ENCODE peak calls at places on chromosome X, in four cellular contexts. K is NCI-H1092, S is SK-MEL-5, W is NCI-H460. J is an unnamed sample.

GRCh38 chrX:136130931-136131843 is 16.1 kb upstream of the FHL1 start:
- DNase-seq in W (peak), S (peak), K (no peak), J (peak)

GRCh38 chrX:19889582-19890342 is 2.4 kb upstream of the SH3KBP1 start:
- DNase-seq in K (no peak), W (peak), S (peak), J (peak)

GRCh38 chrX:121365572-121366161 is 318.3 kb downstream of the GLUD2 start:
- DNase-seq in S (no peak), W (no peak), K (no peak), J (no peak)

GRCh38 chrX:71282514-71283408 is 674 bp upstream of the NONO start:
- DNase-seq in S (no peak), W (no peak), K (no peak), J (peak)

GRCh38 chrX:134443020-134443419 is 16.9 kb upstream of the HPRT1 start:
- DNase-seq in K (no peak), S (no peak), W (no peak), J (no peak)

GRCh38 chrX:47097018-47097417 is 18.8 kb downstream of the RGN start:
- DNase-seq in S (peak), K (no peak), W (no peak), J (no peak)

GRCh38 chrX:10833299-10834169 is 213.1 kb upstream of the MID1 start:
- DNase-seq in W (peak), S (no peak), K (no peak), J (no peak)

GRCh38 chrX:41144873-41145272 is 59.6 kb downstream of the USP9X start:
- DNase-seq in W (no peak), K (no peak), S (no peak), J (no peak)

GRCh38 chrX:104113237-104113965 is 1.1 kb downstream of the ZCCHC18 start:
- DNase-seq in S (peak), W (peak), K (peak), J (peak)

GRCh38 chrX:120560405-120560841 is 339 bp downstream of the CUL4B start:
- DNase-seq in K (no peak), S (no peak), W (no peak), J (peak)

GRCh38 chrX:126376465-126376864 is 176.1 kb downstream of the DCAF12L1 start:
- DNase-seq in K (no peak), W (no peak), S (peak), J (no peak)

GRCh38 chrX:37388413-37388812 is 39.2 kb downstream of the PRRG1 start:
- DNase-seq in K (no peak), S (no peak), W (no peak), J (no peak)

GRCh38 chrX:28979876-28980275 is 392.6 kb downstream of the IL1RAPL1 start:
- DNase-seq in W (no peak), S (no peak), K (no peak), J (no peak)

GRCh38 chrX:20454117-20454516 is 187.4 kb upstream of the RPS6KA3 start:
- DNase-seq in S (no peak), K (no peak), W (no peak), J (no peak)

GRCh38 chrX:151370906-151371305 is 26.1 kb upstream of the VMA21 start:
- DNase-seq in S (peak), K (no peak), W (no peak), J (no peak)

GRCh38 chrX:97027384-97027922 is 143.7 kb downstream of the RPA4 start:
- DNase-seq in W (no peak), S (peak), K (peak), J (no peak)

GRCh38 chrX:39162322-39162721 is 361.1 kb downstream of the MID1IP1 start:
- DNase-seq in S (no peak), K (no peak), W (no peak), J (no peak)

GRCh38 chrX:44651347-44651746 is 108.7 kb upstream of the FUNDC1 start:
- DNase-seq in K (no peak), S (peak), W (no peak), J (no peak)

GRCh38 chrX:153408221-153408721 is 3.0 kb upstream of the ZFP92 start:
- DNase-seq in S (no peak), W (no peak), K (no peak), J (no peak)

GRCh38 chrX:3520987-3521875 is 174.8 kb upstream of the MXRA5 start:
- DNase-seq in W (no peak), K (no peak), S (no peak), J (no peak)

GRCh38 chrX:153782324-153782723 is 1.5 kb downstream of the SRPK3 start:
- DNase-seq in S (peak), K (peak), W (no peak), J (peak)

GRCh38 chrX:65707153-65707552 is 39.7 kb downstream of the MSN start:
- DNase-seq in K (no peak), W (no peak), S (peak), J (no peak)

GRCh38 chrX:20967725-20968124 is 406.5 kb upstream of the CNKSR2 start:
- DNase-seq in S (no peak), W (no peak), K (peak), J (no peak)

GRCh38 chrX:107753186-107753585 is 22.4 kb downstream of the TSC22D3 start:
- DNase-seq in S (no peak), W (no peak), K (no peak), J (no peak)

GRCh38 chrX:96540111-96540631 is 144.5 kb upstream of the DIAPH2 start:
- DNase-seq in W (no peak), K (no peak), S (no peak), J (no peak)